ENCODE peak calls at places on chromosomes 4 and X, in six cellular contexts. E is stomach, K is sigmoid colon, F is HCT116, G is suprapubic skin, L is esophagus muscularis mucosa. S is an unnamed sample.

GRCh38 chrX:98296129-98296528 is 1412.4 kb downstream of the RPA4 start:
- DNase-seq in F (no peak), G (no peak), E (no peak), K (no peak), L (no peak), S (no peak)

GRCh38 chrX:16699389-16699788 is 13.1 kb downstream of the CTPS2 start:
- DNase-seq in F (no peak), G (no peak), E (no peak), K (no peak), L (no peak), S (no peak)

GRCh38 chr4:93996895-93997294 is 168.3 kb downstream of the ATOH1 start:
- DNase-seq in L (no peak), G (no peak), K (no peak), F (no peak), E (no peak), S (no peak)

GRCh38 chr4:10529256-10529890 is 72.1 kb upstream of the ZNF518B start:
- DNase-seq in E (no peak), L (no peak), K (no peak), F (peak), G (no peak), S (no peak)

GRCh38 chr4:14916554-14917304 is 85.6 kb upstream of the CPEB2 start:
- DNase-seq in K (no peak), L (no peak), G (no peak), E (no peak), F (peak), S (no peak)

GRCh38 chr4:20284990-20285389 is 33.3 kb downstream of the SLIT2 start:
- DNase-seq in F (no peak), G (no peak), E (no peak), L (no peak), K (no peak), S (no peak)

GRCh38 chrX:69109706-69110635 is 55.3 kb downstream of the PJA1 start:
- DNase-seq in E (no peak), K (no peak), G (no peak), F (peak), L (no peak), S (peak)

GRCh38 chrX:109774706-109775105 is 41.6 kb upstream of the ACSL4 start:
- DNase-seq in G (no peak), F (no peak), E (no peak), L (no peak), K (no peak), S (no peak)

GRCh38 chr4:154132406-154132805 is 343.5 kb upstream of the SFRP2 start:
- DNase-seq in F (no peak), K (no peak), E (no peak), L (no peak), G (no peak), S (no peak)

GRCh38 chrX:134718329-134719317 is 60.4 kb upstream of the PLAC1 start:
- DNase-seq in L (no peak), F (peak), G (no peak), K (peak), E (peak), S (peak)

GRCh38 chr4:39427477-39428119 is 20.9 kb downstream of the KLB start:
- DNase-seq in K (no peak), F (no peak), G (no peak), E (no peak), L (no peak), S (no peak)

GRCh38 chrX:41441934-41442823 is 5.0 kb upstream of the NYX start:
- DNase-seq in L (peak), G (peak), K (peak), F (peak), E (peak), S (peak)

GRCh38 chr4:123638834-123639233 is 242.2 kb downstream of the SPRY1 start:
- DNase-seq in K (no peak), L (no peak), E (no peak), F (no peak), G (no peak), S (no peak)

GRCh38 chrX:16012250-16012649 is 111.1 kb upstream of the GRPR start:
- DNase-seq in F (no peak), L (no peak), E (no peak), K (no peak), G (no peak), S (no peak)

GRCh38 chr4:54663181-54663580 is 5.4 kb downstream of the KIT start:
- DNase-seq in E (no peak), K (no peak), G (no peak), F (no peak), L (no peak), S (no peak)

GRCh38 chrX:43809463-43809862 is 72.8 kb downstream of the MAOB start:
- DNase-seq in G (no peak), L (no peak), E (no peak), K (no peak), F (no peak), S (no peak)

GRCh38 chrX:69218407-69218806 is 53.2 kb upstream of the PJA1 start:
- DNase-seq in K (no peak), E (no peak), F (no peak), G (no peak), L (no peak), S (no peak)

GRCh38 chrX:40153335-40154221 is 55.8 kb upstream of the BCOR start:
- DNase-seq in L (no peak), F (no peak), E (peak), K (peak), G (no peak), S (no peak)

GRCh38 chr4:153616005-153616555 is 68.0 kb upstream of the TLR2 start:
- DNase-seq in E (no peak), G (no peak), K (no peak), L (no peak), F (no peak), S (no peak)

GRCh38 chr4:78612398-78613005 is 60.9 kb downstream of the ANXA3 start:
- DNase-seq in E (no peak), L (no peak), K (no peak), F (no peak), G (no peak), S (no peak)

GRCh38 chr4:142040043-142040442 is 403.7 kb downstream of the IL15 start:
- DNase-seq in F (no peak), G (no peak), K (no peak), E (no peak), L (no peak), S (no peak)

DNA sequence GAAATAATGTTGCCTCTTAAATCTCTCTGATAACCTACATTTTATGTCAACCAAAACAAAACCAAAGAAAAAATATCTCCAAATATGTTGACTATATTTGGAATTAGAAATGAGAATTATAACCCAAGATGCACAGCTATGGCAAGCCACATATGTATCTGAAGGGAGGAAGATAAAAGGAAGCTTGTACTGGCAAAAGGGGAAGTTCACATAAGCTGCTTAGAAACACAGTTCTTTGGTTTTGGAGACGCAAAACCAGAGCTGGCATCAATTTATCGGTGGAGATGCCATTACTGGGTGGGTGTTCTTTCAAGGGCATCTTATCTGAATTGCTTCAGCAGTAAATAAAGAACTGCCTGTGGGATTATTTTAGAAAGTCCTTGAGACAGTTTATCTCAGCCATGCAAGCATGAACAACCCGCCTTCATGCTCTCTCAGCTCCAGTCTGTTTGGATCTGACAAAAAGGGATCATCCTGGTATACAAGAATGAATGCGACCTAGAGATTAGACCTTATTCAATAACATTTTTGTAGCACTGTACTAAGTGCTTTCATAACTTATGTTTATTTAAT is 60.8 kb downstream of the DDX60 start:
- DNase-seq in K (no peak), F (no peak), E (no peak), L (no peak), G (no peak), S (no peak)
- TF ChIP-seq POLR2AphosphoS5 in K (no peak), F (no peak), E (no peak), L (no peak), G (no peak), S (no peak)

DNA sequence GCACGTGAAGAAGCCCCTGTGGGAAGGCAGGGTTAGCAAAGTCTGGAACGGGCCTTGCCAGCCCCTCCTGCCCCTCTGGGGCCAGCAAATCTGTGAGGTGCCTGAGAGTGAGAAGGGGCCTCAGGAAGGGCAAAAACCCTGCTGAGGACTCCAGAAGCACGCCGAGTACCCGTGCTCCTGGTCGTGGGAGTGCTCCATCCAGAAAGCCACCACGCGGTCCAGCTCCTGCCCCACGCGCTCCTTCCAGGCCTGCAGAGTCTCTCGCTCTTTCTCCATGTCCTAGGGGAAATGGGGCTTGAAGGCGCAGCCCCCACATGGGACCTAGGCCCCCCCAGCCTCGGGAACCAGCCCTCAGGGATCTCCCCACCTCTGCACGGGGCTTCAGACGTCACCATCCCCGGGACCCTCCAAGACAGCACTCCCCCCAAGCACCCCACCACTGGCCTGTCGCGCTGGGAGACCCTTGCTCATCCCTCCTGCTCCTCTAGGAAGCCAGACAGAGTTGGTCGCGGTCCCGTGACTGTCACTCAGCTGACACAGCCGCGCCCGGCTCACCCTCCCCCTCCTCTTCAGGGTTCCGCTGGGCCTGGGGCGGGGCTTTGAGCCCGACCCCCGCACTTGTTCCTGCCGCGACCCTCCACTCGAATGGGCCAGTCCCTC is at the start of gene RENBP:
- DNase-seq in L (no peak), G (no peak), F (no peak), E (peak), K (no peak), S (no peak)
- TF ChIP-seq POLR2A in L (no peak), G (no peak), F (no peak), E (no peak), K (no peak), S (no peak)

DNA sequence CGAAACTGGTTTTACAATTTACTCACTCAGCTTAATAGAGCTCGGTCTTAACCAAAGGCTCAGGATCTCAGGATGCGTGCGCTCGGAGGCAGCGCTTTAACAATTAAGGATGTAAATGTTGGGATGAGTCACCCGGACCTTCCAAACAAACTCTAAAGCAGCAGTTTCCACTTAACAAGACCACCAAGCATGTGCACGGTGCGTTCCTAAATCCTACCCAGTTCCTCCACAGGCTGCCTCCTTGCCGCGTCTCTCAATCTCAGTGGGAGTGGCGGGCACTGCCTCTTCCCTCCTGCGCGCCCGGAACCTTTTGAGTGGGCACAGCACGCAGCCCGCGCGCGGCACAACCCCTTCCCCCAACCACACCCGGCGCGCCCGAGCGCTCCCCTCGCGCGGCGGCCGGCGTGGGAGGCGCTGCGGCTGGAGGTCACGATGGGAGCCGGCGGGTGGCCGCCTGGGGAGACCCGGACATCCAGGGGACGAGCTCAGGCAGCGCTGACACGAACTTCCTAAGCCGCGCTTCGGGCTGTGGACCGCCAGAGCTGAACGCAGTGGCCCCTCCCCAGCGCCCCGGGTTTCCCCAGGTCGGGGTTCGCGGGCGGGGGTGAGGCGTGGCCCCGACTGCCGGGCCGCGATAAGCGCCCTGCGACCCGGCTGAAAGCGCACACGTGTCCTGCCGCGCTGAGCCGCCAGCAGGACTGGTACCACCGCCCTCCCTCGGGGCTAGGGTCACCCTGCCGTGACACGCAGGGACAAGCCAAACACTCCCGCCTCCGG is at the start of gene ABCG2:
- DNase-seq in K (no peak), F (no peak), E (no peak), G (no peak), L (no peak), S (no peak)
- H3K4me3 ChIP-seq in K (peak), F (peak), E (peak), G (peak), L (peak), S (peak)

GRCh38 chr4:115219862-115220261 is 106.4 kb upstream of the NDST4 start:
- DNase-seq in K (no peak), G (no peak), F (no peak), L (no peak), E (no peak), S (no peak)

GRCh38 chr4:115219315-115219840 is 106.0 kb upstream of the NDST4 start:
- DNase-seq in K (no peak), L (no peak), E (no peak), F (no peak), G (no peak), S (no peak)

GRCh38 chr4:115213705-115214104 is 100.3 kb upstream of the NDST4 start:
- DNase-seq in F (no peak), L (no peak), E (no peak), G (no peak), K (no peak), S (no peak)

DNA sequence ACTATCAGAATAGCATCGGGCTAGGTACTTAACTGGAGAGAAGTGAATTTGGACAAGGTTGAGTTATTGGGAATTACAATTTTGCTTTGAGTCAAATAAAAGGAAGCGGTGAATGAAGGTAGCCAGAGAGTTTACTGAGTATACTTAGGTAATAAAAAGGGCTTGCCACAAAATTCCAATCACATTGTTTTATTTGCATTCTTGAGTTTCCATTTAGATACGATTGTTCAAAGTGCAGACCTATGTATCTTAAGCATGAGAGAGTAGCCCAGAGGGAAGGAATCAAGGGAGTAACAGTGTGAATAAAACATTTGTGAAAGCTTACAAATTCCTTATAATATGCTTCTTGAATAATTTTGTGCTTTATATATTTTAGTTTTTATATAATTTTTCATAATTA is 102.5 kb upstream of the NDST4 start:
- DNase-seq in G (no peak), E (no peak), K (no peak), L (no peak), F (no peak), S (no peak)
- TF ChIP-seq POLR2AphosphoS5 in G (no peak), E (no peak), K (no peak), L (no peak), F (no peak), S (no peak)

GRCh38 chr4:183350317-183351071 is 28.3 kb upstream of the CLDN24 start:
- DNase-seq in F (no peak), G (peak), K (no peak), E (peak), L (no peak), S (no peak)

GRCh38 chr4:183347586-183347985 is 25.4 kb upstream of the CLDN24 start:
- DNase-seq in L (no peak), F (no peak), E (no peak), G (no peak), K (no peak), S (no peak)

GRCh38 chr4:183348136-183348535 is 25.9 kb upstream of the CLDN24 start:
- DNase-seq in L (no peak), F (no peak), K (no peak), G (no peak), E (no peak), S (no peak)

GRCh38 chr4:183349673-183350072 is 27.4 kb upstream of the CLDN24 start:
- DNase-seq in F (no peak), G (no peak), L (no peak), K (no peak), E (no peak), S (no peak)

DNA sequence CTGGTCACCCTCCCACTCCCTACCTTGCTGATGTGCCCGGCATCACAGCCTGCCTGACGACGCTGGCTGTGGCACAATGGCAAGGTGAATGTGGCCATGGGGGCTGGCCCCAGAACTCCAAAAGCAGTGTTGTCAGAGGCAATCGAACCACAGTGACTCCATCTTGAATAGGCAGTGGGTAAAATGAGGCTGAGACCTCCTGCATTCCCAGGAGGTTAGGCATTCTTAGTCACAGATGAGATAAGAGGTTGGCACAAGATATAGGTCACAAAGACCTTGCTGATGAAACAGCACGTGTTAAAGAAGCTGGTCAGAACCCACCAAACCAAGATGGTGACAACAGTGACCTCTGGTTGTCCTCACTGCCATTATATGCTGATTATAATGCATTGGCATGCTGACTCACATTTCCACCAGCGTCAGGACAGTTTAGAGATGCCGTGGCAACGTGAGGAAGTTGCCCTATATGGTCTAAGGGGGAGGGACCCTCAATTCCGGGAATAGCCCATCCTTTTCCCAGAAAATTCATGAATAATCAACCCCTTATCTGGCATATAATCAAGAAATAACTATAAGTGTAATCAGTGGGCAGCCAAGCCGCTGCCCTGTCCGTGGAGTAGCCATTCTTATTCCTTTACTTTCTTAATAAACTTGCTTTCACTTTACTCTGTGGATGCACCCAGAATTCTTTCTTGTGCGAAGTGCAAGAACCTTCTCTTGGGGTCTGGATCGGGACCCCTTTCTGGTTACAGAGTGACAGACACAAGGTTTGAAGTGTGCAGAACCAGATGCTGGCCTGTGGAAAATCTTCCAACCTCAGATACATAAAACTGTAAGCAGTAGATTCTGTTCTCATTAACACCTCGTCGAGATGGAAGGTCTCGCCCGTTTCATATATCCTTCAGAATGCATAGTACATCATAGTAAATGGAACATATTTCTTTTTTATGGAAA is 26.8 kb upstream of the CLDN24 start:
- DNase-seq in G (no peak), F (no peak), L (no peak), E (no peak), K (no peak), S (no peak)
- TF ChIP-seq POLR2A in G (no peak), F (no peak), L (no peak), E (no peak), K (no peak), S (no peak)

GRCh38 chr4:151694819-151695730 is 65.7 kb downstream of the GATB start:
- DNase-seq in G (no peak), F (no peak), K (no peak), L (no peak), E (no peak), S (no peak)

GRCh38 chr4:151700566-151701316 is 60.1 kb downstream of the GATB start:
- DNase-seq in L (no peak), K (no peak), E (no peak), G (no peak), F (no peak), S (no peak)

GRCh38 chr4:151692821-151693504 is 67.8 kb downstream of the GATB start:
- DNase-seq in E (no peak), K (no peak), F (no peak), L (no peak), G (no peak), S (no peak)

GRCh38 chr4:151703401-151703800 is 57.4 kb downstream of the GATB start:
- DNase-seq in K (no peak), G (no peak), F (no peak), E (no peak), L (no peak), S (no peak)

DNA sequence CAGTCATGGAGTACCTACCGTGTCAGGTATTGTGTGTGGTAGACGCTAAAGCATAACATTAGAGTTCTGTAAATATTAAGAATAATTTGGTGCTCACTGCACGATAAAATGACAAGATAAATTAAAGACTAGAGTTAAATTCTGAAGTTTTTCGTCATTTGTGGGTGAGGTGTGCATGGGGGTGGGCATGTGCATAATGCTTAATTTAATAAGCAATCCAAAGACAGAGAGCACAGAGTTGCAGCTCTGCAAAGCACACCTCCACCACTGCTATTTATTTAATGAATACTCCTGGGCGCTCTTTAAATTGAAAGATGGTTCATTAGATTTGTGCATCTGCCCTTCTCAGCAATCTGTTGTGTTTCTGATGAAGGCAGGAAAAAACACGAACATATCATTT is 62.6 kb downstream of the GATB start:
- DNase-seq in F (no peak), G (no peak), L (no peak), K (no peak), E (no peak), S (no peak)
- H3K4me3 ChIP-seq in F (no peak), G (no peak), L (no peak), K (no peak), E (no peak), S (no peak)

GRCh38 chr4:150126880-150127236 is 48.6 kb downstream of the DCLK2 start:
- DNase-seq in L (no peak), E (no peak), G (no peak), F (no peak), K (no peak), S (no peak)
- TF ChIP-seq POLR2AphosphoS5 in L (no peak), E (no peak), G (no peak), F (no peak), K (no peak), S (no peak)

S was measured in breast epithelium.